ENCODE peak calls at places on chromosomes 5 and 9, in five cellular contexts. Z is heart left ventricle, H is adrenal gland, P is mucosa of descending colon, Y is lung. G is an unnamed sample. For H3K36me3, the result is how much of the 10 kb centered on the place peaks cover.

GRCh38 chr9:124760719-124761118 is 10.4 kb downstream of the NR6A1 start:
- DNase-seq in Z (no peak), Y (no peak), P (no peak), H (no peak), G (no peak)

GRCh38 chr9:106860731-106861584 is 2.0 kb upstream of the ZNF462 start:
- DNase-seq in Y (peak), Z (peak), P (peak), H (peak), G (no peak)

GRCh38 chr9:7510209-7510608 is 289.4 kb downstream of the DMAC1 start:
- DNase-seq in H (no peak), P (no peak), Y (no peak), Z (no peak), G (no peak)

GRCh38 chr9:131423171-131423581 is 29.3 kb downstream of the PRRC2B start:
- DNase-seq in Z (peak), Y (peak), H (peak), P (peak), G (no peak)

GRCh38 chr5:158670199-158670598 is 429.5 kb downstream of the EBF1 start:
- DNase-seq in Z (no peak), Y (no peak), P (no peak), H (no peak), G (no peak)

GRCh38 chr9:73683862-73684591 is 532.4 kb downstream of the ANXA1 start:
- DNase-seq in H (no peak), P (no peak), Y (no peak), Z (no peak), G (peak)

GRCh38 chr5:142861011-142861410 is 90.8 kb downstream of the ARHGAP26 start:
- DNase-seq in Z (no peak), Y (no peak), P (no peak), H (no peak), G (no peak)

GRCh38 chr5:95238560-95239325 is 46.2 kb downstream of the MCTP1 start:
- DNase-seq in P (no peak), Z (no peak), H (no peak), Y (no peak), G (no peak)

GRCh38 chr5:45279109-45279508 is 417.1 kb downstream of the HCN1 start:
- DNase-seq in Y (no peak), H (no peak), P (no peak), Z (no peak), G (no peak)

GRCh38 chr5:141637693-141638419 is 1.1 kb downstream of the RELL2 start:
- DNase-seq in H (peak), Y (peak), Z (peak), P (peak), G (peak)

GRCh38 chr9:16982780-16983179 is 112.3 kb upstream of the BNC2 start:
- DNase-seq in P (no peak), H (no peak), Z (no peak), Y (no peak), G (no peak)

GRCh38 chr5:107389130-107389553 is 281.6 kb downstream of the EFNA5 start:
- DNase-seq in Y (no peak), P (no peak), Z (no peak), H (no peak), G (no peak)

GRCh38 chr5:32233696-32234447 is 59.8 kb upstream of the GOLPH3 start:
- DNase-seq in H (peak), P (no peak), Y (peak), Z (no peak), G (peak)

GRCh38 chr9:138040446-138041430 is 163.2 kb downstream of the CACNA1B start:
- DNase-seq in Y (no peak), Z (no peak), H (no peak), P (peak), G (no peak)

GRCh38 chr5:146192571-146193043 is 10.2 kb upstream of the LARS1 start:
- DNase-seq in H (no peak), P (no peak), Z (no peak), Y (no peak), G (no peak)

GRCh38 chr5:115773010-115773580 is 43.4 kb downstream of the CDO1 start:
- DNase-seq in H (no peak), Z (peak), P (no peak), Y (no peak), G (no peak)

GRCh38 chr5:139578348-139578724 is 17.2 kb downstream of the UBE2D2 start:
- DNase-seq in H (no peak), Y (no peak), Z (no peak), P (peak), G (no peak)
- H3K36me3 ChIP-seq in H (under half), Y (under half), Z (under half), P (under half), G (under half)

GRCh38 chr9:95753762-95754465 is 121.6 kb upstream of the ERCC6L2 start:
- DNase-seq in H (peak), P (no peak), Z (no peak), Y (no peak), G (no peak)
- H3K4me3 ChIP-seq in H (no peak), P (no peak), Z (no peak), Y (no peak), G (no peak)

GRCh38 chr5:134396274-134396673 is 15.4 kb downstream of the CDKN2AIPNL start:
- DNase-seq in Z (no peak), Y (no peak), P (no peak), H (no peak), G (no peak)

GRCh38 chr5:134392301-134392700 is 19.4 kb downstream of the CDKN2AIPNL start:
- DNase-seq in H (no peak), Z (no peak), P (no peak), Y (no peak), G (no peak)

GRCh38 chr5:134398609-134399155 is 13.0 kb downstream of the CDKN2AIPNL start:
- DNase-seq in H (peak), P (no peak), Y (no peak), Z (no peak), G (no peak)

GRCh38 chr5:134397196-134397595 is 14.5 kb downstream of the CDKN2AIPNL start:
- DNase-seq in P (no peak), Z (no peak), H (no peak), Y (no peak), G (no peak)

DNA sequence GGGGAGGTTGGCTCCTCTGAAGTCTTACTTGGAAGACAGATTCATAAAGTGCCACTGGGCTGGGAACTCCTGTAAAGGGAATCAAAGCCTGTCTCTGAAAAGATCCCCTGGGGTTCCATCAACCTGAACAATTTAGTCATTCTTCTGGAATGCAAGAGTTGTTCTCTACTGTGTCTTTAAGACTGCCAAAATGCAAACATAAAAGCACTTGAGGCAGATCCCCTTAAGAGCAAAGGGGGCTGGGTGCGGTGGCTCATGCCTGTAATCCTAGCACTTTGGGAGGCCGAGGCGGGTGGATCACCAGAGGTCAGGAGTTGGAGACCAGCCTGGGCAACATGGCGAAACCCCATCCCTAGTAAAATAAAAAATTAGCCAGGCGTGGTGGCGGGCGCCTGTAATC is 16.7 kb downstream of the CDKN2AIPNL start:
- DNase-seq in P (no peak), Y (no peak), Z (no peak), H (no peak), G (no peak)
- H3K36me3 ChIP-seq in P (under half), Y (under half), Z (half or more), H (half or more), G (half or more)

GRCh38 chr5:475704-476101 is 32.7 kb downstream of the EXOC3 start:
- DNase-seq in Y (no peak), Z (peak), P (peak), H (no peak), G (no peak)

GRCh38 chr5:473344-474192 is 30.6 kb downstream of the EXOC3 start:
- DNase-seq in Y (peak), Z (peak), H (peak), P (peak), G (peak)

GRCh38 chr5:476814-477175 is 33.8 kb downstream of the EXOC3 start:
- DNase-seq in Y (no peak), Z (no peak), P (no peak), H (no peak), G (no peak)

GRCh38 chr5:476102-476813 is 33.3 kb downstream of the EXOC3 start:
- DNase-seq in Y (no peak), P (peak), Z (peak), H (no peak), G (no peak)

DNA sequence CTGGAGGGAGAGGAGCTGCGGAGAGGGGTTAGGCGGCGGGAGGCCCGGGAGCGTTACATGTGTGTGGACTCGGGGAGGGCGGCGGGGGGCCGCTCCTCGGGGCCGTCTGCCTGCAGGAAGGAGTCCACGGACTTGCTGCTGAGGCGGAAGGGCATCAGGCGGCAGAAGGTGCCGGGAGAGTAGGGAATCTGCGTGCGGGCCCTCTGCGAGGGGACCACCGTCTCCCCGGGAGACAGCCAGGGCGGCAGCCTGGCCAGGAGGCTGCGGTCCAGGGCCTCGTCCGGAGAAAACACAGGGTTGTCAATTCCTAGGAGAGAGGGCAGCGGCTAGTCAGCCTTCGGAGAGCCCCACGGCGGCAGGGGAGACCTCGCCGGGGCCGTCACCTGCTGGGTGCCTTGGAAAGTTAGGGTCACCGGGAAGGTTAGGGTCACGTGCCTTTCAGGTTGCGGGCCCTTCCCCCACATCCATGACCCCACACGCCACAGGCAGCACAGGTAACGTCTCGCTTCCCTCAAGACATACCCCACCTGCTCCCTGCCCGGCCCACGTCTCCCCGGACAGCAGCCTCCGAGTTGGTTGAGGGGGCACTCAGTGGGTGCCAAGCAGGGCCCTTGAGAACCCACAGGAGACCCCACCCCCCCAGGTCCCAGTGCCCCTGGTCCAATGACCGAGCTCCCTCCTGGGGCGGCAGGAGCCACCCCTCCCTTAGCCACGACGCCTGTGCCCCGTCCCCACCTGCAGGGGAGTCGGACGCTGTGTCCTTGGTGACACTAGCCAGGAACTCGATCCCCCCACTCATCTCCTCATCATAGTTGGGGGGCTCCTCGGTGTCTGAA is 32.1 kb downstream of the EXOC3 start:
- DNase-seq in P (peak), Z (peak), H (no peak), Y (no peak), G (peak)
- H3K4me3 ChIP-seq in P (no peak), Z (no peak), H (no peak), Y (no peak), G (peak)

DNA sequence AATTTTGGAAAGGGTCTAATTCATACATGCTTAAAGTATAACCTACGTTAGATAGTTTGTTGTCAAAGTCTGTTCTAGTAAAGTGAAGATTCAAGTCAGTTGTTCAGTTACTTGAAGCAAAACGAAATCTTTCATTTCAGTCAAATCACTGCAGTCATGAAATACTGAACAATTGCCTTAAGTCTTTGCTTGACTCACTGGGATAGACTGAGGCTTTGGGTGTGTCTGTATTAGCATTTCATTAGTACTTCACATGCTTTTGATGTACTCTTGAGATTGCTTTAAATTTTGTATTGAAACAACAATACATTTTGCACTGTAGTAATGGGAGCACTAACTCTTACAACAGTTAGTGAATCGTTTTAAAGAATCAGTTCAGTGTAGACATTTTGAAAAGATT is 4.0 kb upstream of the CMYA5 start:
- DNase-seq in Y (no peak), H (no peak), Z (no peak), P (no peak), G (no peak)
- H3K36me3 ChIP-seq in Y (under half), H (under half), Z (half or more), P (under half), G (under half)

GRCh38 chr5:177004961-177005360 is 1.6 kb downstream of the UIMC1 start:
- DNase-seq in H (no peak), P (no peak), Z (no peak), Y (no peak), G (no peak)
- H3K4me3 ChIP-seq in H (no peak), P (no peak), Z (peak), Y (no peak), G (peak)